ENCODE peak calls at places on chromosomes 3 and 15, in four cellular contexts. B is PC-3, O is WTC11, Z is endodermal cell. T is an unnamed sample.

GRCh38 chr3:73399106-73399505 is 225.6 kb downstream of the PDZRN3 start:
- DNase-seq in B (no peak), O (no peak), Z (no peak), T (no peak)

GRCh38 chr15:63908986-63909385 is 75.2 kb upstream of the HERC1 start:
- DNase-seq in B (peak; percentile 48), O (no peak), Z (no peak), T (no peak)

GRCh38 chr3:186381424-186382216 is 19.6 kb upstream of the DGKG start:
- DNase-seq in B (no peak), O (no peak), Z (no peak), T (no peak)

GRCh38 chr3:11558002-11558401 is 85.7 kb downstream of the VGLL4 start:
- DNase-seq in B (peak; percentile 30), O (no peak), Z (peak; percentile 34), T (no peak)

GRCh38 chr3:112740800-112741199 is 99.9 kb upstream of the CCDC80 start:
- DNase-seq in B (no peak), O (no peak), Z (no peak), T (no peak)

GRCh38 chr3:66138336-66139234 is 82.2 kb upstream of the SLC25A26 start:
- DNase-seq in B (peak; percentile 68), O (peak; percentile 68), Z (peak; percentile 86), T (peak; percentile 68)

GRCh38 chr15:41856262-41856661 is 17.6 kb downstream of the PLA2G4B start:
- DNase-seq in B (no peak), O (no peak), Z (no peak), T (no peak)

GRCh38 chr3:127431066-127431465 is 143.2 kb upstream of the PRR20G start:
- DNase-seq in B (no peak), O (no peak), Z (no peak), T (no peak)

GRCh38 chr3:59751606-59752005 is 701.8 kb upstream of the CFAP20DC start:
- DNase-seq in B (no peak), O (no peak), Z (no peak), T (no peak)

GRCh38 chr3:147737411-147737810 is 328.2 kb downstream of the ZIC1 start:
- DNase-seq in B (no peak), O (no peak), Z (no peak), T (no peak)

GRCh38 chr3:52183786-52184445 is 14.0 kb upstream of the ALAS1 start:
- DNase-seq in B (no peak), O (no peak), Z (no peak), T (no peak)

GRCh38 chr3:17258823-17259436 is 374.2 kb downstream of the PLCL2 start:
- DNase-seq in B (peak; percentile 71), O (no peak), Z (no peak), T (peak; percentile 23)

GRCh38 chr3:151501171-151501790 is 40.4 kb upstream of the IGSF10 start:
- DNase-seq in B (no peak), O (no peak), Z (no peak), T (no peak)

GRCh38 chr3:184583345-184584000 is 21.9 kb downstream of the EPHB3 start:
- DNase-seq in B (no peak), O (no peak), Z (peak; percentile 71), T (peak; percentile 35)

GRCh38 chr15:44710236-44711088 is 661 bp downstream of the PATL2 start:
- DNase-seq in B (peak; percentile 18), O (no peak), Z (no peak), T (no peak)

GRCh38 chr3:8610961-8611360 is 33.6 kb downstream of the SSUH2 start:
- DNase-seq in B (no peak), O (no peak), Z (peak; percentile 40), T (no peak)

GRCh38 chr3:27090265-27091041 is 278.7 kb downstream of the NEK10 start:
- DNase-seq in B (no peak), O (no peak), Z (no peak), T (no peak)

GRCh38 chr3:186239321-186239720 is 122.7 kb downstream of the DGKG start:
- DNase-seq in B (peak; percentile 19), O (peak; percentile 53), Z (peak; percentile 71), T (peak; percentile 29)

GRCh38 chr15:92693922-92694331 is 38.4 kb upstream of the FAM174B start:
- DNase-seq in B (peak; percentile 49), O (peak; percentile 71), Z (peak; percentile 90), T (peak; percentile 63)
- TF ChIP-seq CTCF in B (peak; percentile 66), O (no peak), Z (peak; percentile 83), T (no peak)

GRCh38 chr15:28190391-28191174 is 91.5 kb upstream of the OCA2 start:
- DNase-seq in B (no peak), O (no peak), Z (no peak), T (no peak)

GRCh38 chr15:28192772-28193171 is 93.7 kb upstream of the OCA2 start:
- DNase-seq in B (no peak), O (no peak), Z (no peak), T (no peak)

DNA sequence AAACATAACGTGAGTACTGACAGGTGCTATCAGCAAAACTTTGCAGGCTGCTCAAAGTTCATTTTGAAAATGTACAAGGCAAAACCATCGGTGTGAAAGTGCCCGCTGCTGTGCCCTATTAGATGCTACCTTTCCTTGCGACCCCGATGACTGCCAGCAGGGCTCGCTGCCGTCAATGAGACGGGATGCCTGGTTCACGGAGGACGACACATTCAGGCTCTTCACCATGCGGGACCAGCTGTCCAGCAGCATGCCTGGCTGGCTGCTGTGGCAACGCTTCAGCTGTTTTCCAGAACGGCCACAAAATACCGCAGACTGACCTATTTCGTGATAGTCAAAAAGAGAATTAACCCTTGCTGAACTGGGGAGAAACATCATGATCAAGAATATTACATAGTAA is 92.7 kb upstream of the OCA2 start:
- DNase-seq in B (no peak), O (peak; percentile 34), Z (peak; percentile 67), T (no peak)
- TF ChIP-seq CTCF in B (no peak), O (no peak), Z (peak; percentile 41), T (no peak)

DNA sequence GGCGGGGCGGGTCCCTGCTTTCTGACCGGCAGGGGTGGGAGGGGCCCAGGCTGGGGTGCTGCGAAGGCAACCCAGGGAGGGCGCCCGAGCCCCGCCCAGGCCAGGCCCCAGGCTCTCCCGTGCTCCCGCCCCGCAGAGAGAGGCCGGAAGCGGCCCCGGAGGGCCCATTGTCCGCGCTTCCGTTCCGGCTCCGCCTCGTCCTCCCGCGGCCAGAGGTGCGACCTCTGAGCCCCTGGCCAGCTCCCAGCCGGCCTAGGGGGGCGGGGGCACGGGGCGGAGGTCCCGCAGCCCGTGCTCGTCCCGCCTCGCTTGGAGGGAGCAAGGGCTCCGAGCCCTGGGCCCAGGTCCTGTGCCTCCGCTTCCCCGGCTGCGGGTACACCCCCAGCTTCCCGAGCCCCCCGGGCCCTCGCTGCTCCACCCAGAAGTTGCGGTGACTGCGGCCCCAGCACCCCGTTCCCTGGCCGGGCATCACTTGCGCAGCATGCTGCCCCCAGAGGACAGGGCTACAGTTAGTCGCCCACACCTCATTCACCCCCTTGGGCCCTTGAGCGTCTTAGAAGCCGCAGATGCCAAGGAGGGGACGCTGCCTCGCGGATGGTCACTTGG is 20.4 kb upstream of the PLXND1 start:
- DNase-seq in B (peak; percentile 68), O (peak; percentile 87), Z (peak; percentile 96), T (peak; percentile 90)
- TF ChIP-seq CTCF in B (peak; percentile 23), O (no peak), Z (no peak), T (no peak)

GRCh38 chr3:47868306-47868705 is 65.4 kb downstream of the DHX30 start:
- DNase-seq in B (no peak), O (no peak), Z (peak; percentile 17), T (no peak)

GRCh38 chr3:47867451-47868017 is 64.6 kb downstream of the DHX30 start:
- DNase-seq in B (no peak), O (no peak), Z (peak; percentile 41), T (no peak)

GRCh38 chr3:47870156-47870555 is 67.2 kb downstream of the DHX30 start:
- DNase-seq in B (no peak), O (no peak), Z (peak; percentile 3), T (no peak)

GRCh38 chr3:47863391-47864128 is 60.6 kb downstream of the DHX30 start:
- DNase-seq in B (no peak), O (no peak), Z (no peak), T (no peak)

DNA sequence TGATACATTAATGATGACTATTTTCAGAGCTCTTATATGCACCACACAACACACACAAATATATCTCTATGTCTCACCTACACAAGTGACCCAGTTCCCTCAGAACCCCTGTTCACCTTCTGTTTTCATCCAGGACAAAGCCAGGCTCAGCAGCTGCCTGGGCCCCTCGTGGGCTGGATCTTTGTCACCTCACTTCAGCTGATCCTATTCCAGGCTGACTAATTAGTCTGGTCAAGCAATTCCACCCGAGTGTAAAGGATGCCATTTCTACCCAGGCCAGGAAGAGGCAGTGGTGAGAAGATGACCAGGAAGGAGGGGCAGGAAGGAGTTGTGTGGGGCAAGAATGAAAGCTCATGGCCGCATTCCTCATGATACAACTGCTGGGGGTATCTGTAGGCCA is 62.3 kb downstream of the DHX30 start:
- DNase-seq in B (no peak), O (no peak), Z (peak; percentile 66), T (no peak)
- TF ChIP-seq CTCF in B (no peak), O (no peak), Z (peak; percentile 54), T (no peak)

T was measured in endothelial cell.